ENCODE peak calls at places on chromosomes 6 and 20, in ten cellular contexts. G is ovary; P is heart left ventricle; C is fibroblast of lung; F is CD4-positive, alpha-beta memory T cell; O is left ventricle myocardium inferior; H is mesendoderm; D is psoas muscle; Q is PC-3; T is testis. R is an unnamed sample.

GRCh38 chr6:157946865-157947532 is 34.7 kb upstream of the SYNJ2 start:
- DNase-seq in G (no peak), P (no peak), C (peak; percentile 28), F (peak; percentile 14), O (no peak), H (peak; percentile 59), D (no peak), Q (peak; percentile 36), T (peak; percentile 43), R (no peak)

GRCh38 chr6:27890351-27891299 is 21.6 kb downstream of the OR2B2 start:
- DNase-seq in G (no peak), P (peak; percentile 48), C (peak; percentile 98), F (peak; percentile 86), O (no peak), H (peak; percentile 98), D (peak; percentile 24), Q (no peak), T (peak; percentile 67), R (peak; percentile 43)

GRCh38 chr6:163490826-163491577 is 76.5 kb downstream of the QKI start:
- DNase-seq in G (peak; percentile 13), P (peak; percentile 76), C (peak; percentile 71), F (no peak), O (peak; percentile 70), H (no peak), D (peak; percentile 60), Q (peak; percentile 77), T (peak; percentile 56), R (peak; percentile 77)

GRCh38 chr6:13253272-13253671 is 75.1 kb downstream of the TBC1D7 start:
- DNase-seq in G (no peak), P (no peak), C (no peak), F (no peak), O (no peak), H (no peak), D (no peak), Q (no peak), T (no peak), R (no peak)

GRCh38 chr6:26122402-26122792 is 35.2 kb downstream of the HFE start:
- DNase-seq in G (no peak), P (no peak), C (no peak), F (no peak), O (no peak), H (peak; percentile 82), D (no peak), Q (peak; percentile 41), T (no peak), R (peak; percentile 21)

GRCh38 chr6:55176958-55177357 is 2.6 kb downstream of the HCRTR2 start:
- DNase-seq in G (no peak), P (no peak), C (peak; percentile 52), F (no peak), O (no peak), H (peak; percentile 22), D (no peak), Q (peak; percentile 35), T (no peak), R (no peak)

GRCh38 chr6:157329829-157330228 is 6.5 kb upstream of the TMEM242 start:
- DNase-seq in G (no peak), P (no peak), C (no peak), F (no peak), O (no peak), H (peak; percentile 11), D (no peak), Q (peak; percentile 62), T (no peak), R (no peak)

GRCh38 chr6:16544006-16544405 is 217.3 kb downstream of the ATXN1 start:
- DNase-seq in G (no peak), P (peak; percentile 81), C (peak; percentile 43), F (no peak), O (peak; percentile 56), H (peak; percentile 29), D (peak; percentile 36), Q (no peak), T (no peak), R (peak; percentile 34)

GRCh38 chr6:152305672-152306071 is 331.5 kb downstream of the SYNE1 start:
- DNase-seq in G (no peak), P (no peak), C (peak; percentile 7), F (no peak), O (no peak), H (no peak), D (no peak), Q (no peak), T (no peak), R (no peak)

GRCh38 chr6:37058084-37058586 is 52.7 kb downstream of the FGD2 start:
- DNase-seq in G (no peak), P (no peak), C (peak; percentile 47), F (no peak), O (no peak), H (no peak), D (peak; percentile 64), Q (peak; percentile 72), T (no peak), R (no peak)

GRCh38 chr6:13661647-13662046 is 46.5 kb downstream of the NOL7 start:
- DNase-seq in G (no peak), P (no peak), C (no peak), F (no peak), O (no peak), H (no peak), D (no peak), Q (no peak), T (no peak), R (no peak)

GRCh38 chr6:139152892-139153271 is 18.0 kb downstream of the HECA start:
- DNase-seq in G (no peak), P (no peak), C (no peak), F (no peak), O (no peak), H (no peak), D (no peak), Q (no peak), T (no peak), R (no peak)

GRCh38 chr6:158284340-158285210 is 27.7 kb upstream of the TULP4 start:
- DNase-seq in G (no peak), P (no peak), C (peak; percentile 97), F (peak; percentile 22), O (no peak), H (peak; percentile 51), D (no peak), Q (no peak), T (no peak), R (no peak)

GRCh38 chr20:1336699-1337387 is 7.9 kb upstream of the SDCBP2 start:
- DNase-seq in G (peak; percentile 66), P (peak; percentile 89), C (no peak), F (no peak), O (peak; percentile 84), H (no peak), D (peak; percentile 77), Q (no peak), T (no peak), R (peak; percentile 67)
- H3K4me3 ChIP-seq in G (no peak overlapping the region), P (no peak overlapping the region), C (no peak overlapping the region), F (no peak overlapping the region), O (peak overlapping the region; percentile 20), H (no peak overlapping the region), D (peak overlapping the region; percentile 23), Q (no peak overlapping the region), T (no peak overlapping the region), R (no peak overlapping the region)

GRCh38 chr20:58903636-58904035 is 51.1 kb downstream of the GNAS start:
- DNase-seq in G (no peak), P (peak; percentile 26), C (no peak), F (no peak), O (no peak), H (no peak), D (no peak), Q (no peak), T (no peak), R (no peak)

GRCh38 chr20:58906894-58907293 is 54.4 kb downstream of the GNAS start:
- DNase-seq in G (no peak), P (no peak), C (peak; percentile 70), F (no peak), O (no peak), H (no peak), D (no peak), Q (peak; percentile 20), T (no peak), R (peak; percentile 18)

GRCh38 chr20:58906111-58906510 is 53.6 kb downstream of the GNAS start:
- DNase-seq in G (no peak), P (no peak), C (no peak), F (no peak), O (no peak), H (no peak), D (no peak), Q (no peak), T (no peak), R (no peak)

GRCh38 chr20:58907481-58908137 is 55.1 kb downstream of the GNAS start:
- DNase-seq in G (peak; percentile 85), P (peak; percentile 94), C (peak; percentile 100), F (peak; percentile 68), O (peak; percentile 85), H (no peak), D (peak; percentile 85), Q (peak; percentile 29), T (peak; percentile 97), R (peak; percentile 95)

DNA sequence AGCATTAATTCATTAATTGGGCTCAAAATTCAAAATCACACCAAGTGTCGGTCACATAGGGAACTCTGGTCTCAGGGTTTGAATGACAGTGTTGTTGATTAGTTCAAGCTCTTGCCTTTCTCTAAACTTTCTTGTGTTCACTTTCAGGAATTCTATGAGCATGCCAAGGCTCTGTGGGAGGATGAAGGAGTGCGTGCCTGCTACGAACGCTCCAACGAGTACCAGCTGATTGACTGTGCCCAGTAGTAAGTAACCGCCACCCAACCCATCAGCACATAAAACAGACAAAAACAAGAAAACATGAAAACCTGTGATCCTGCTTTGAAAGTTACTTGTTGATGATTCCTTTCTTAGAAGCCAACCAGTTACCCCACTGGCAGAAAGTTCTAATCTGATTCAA is 52.7 kb downstream of the GNAS start:
- DNase-seq in G (no peak), P (no peak), C (peak; percentile 18), F (no peak), O (no peak), H (no peak), D (no peak), Q (no peak), T (peak; percentile 74), R (peak; percentile 33)
- H3K36me3 ChIP-seq in G (no peaks in the 10 kb centered on the region), P (peaks cover 6% of the 10 kb centered on the region), C (peaks cover 26% of the 10 kb centered on the region), F (peaks cover 56% of the 10 kb centered on the region), O (peaks cover 52% of the 10 kb centered on the region), H (peaks cover 31% of the 10 kb centered on the region), D (peaks cover 68% of the 10 kb centered on the region), Q (peaks cover 69% of the 10 kb centered on the region), T (no peaks in the 10 kb centered on the region), R (no peaks in the 10 kb centered on the region)

GRCh38 chr6:130996635-130997034 is 66.4 kb downstream of the EPB41L2 start:
- DNase-seq in G (no peak), P (no peak), C (no peak), F (no peak), O (no peak), H (no peak), D (no peak), Q (no peak), T (no peak), R (no peak)
- H3K4me1 ChIP-seq in G (peaks cover 6% of the 10 kb centered on the region), P (peaks cover 14% of the 10 kb centered on the region), C (peaks cover 11% of the 10 kb centered on the region), F (no peaks in the 10 kb centered on the region), O (peaks cover 62% of the 10 kb centered on the region), H (peaks cover 24% of the 10 kb centered on the region), D (peaks cover 3% of the 10 kb centered on the region), Q (peaks cover 21% of the 10 kb centered on the region), T (peaks cover 21% of the 10 kb centered on the region), R (peaks cover 33% of the 10 kb centered on the region)

DNA sequence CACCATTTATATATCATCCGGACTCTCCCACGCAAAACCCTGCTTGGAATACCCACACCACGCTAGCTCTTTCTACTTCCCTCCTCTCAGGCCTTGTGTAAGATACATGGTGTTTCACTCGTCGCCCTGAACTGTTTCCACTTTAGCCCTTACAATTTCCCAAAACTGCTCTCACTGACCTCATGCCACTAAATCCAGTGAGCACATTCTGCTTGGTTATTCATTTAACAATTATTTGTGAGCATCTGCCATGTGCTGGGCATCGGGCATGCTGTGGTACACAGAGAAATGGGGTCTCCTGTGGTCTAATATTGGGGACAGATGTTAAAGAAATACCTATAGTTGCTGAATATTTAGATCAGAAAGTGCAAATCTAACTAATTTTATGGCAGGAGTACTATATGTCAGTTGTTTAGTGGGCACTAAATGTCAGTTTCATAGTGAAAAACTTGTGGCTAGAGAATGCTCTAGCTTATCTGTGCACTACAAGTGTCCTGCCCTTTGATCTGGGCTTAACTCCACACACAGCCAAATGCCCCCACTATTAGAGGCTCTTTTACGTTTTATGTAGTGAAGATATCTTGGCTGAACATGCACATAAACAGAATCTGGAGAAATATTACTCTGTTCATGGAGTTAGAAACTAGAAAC is 41.0 kb downstream of the PLEKHG1 start:
- DNase-seq in G (no peak), P (no peak), C (no peak), F (no peak), O (no peak), H (no peak), D (no peak), Q (no peak), T (no peak), R (no peak)
- H3K4me3 ChIP-seq in G (no peak overlapping the region), P (no peak overlapping the region), C (no peak overlapping the region), F (no peak overlapping the region), O (peak overlapping the region; percentile 39), H (no peak overlapping the region), D (peak overlapping the region; percentile 40), Q (no peak overlapping the region), T (no peak overlapping the region), R (no peak overlapping the region)

R was measured in adrenal gland.